ENCODE peak calls at places on chromosomes 3 and 15, in four cellular contexts. One of them, this sample, is unnamed.

GRCh38 chr15:57555270-57555669 is 36.4 kb upstream of the MYZAP start:
- DNase-seq in stimulated activated CD8-positive, alpha-beta memory T cell treated with anti-CD3 and anti-CD28 coated beads, Interleukin-7, amount 100 ng/mL, for 1 hour: no peak
- DNase-seq in MV-4-11: no peak
- DNase-seq in germinal center: no peak
- DNase-seq in this sample: no peak

GRCh38 chr3:54123538-54124196 is 1.3 kb downstream of the CACNA2D3 start:
- DNase-seq in stimulated activated CD8-positive, alpha-beta memory T cell treated with anti-CD3 and anti-CD28 coated beads, Interleukin-7, amount 100 ng/mL, for 1 hour: no peak
- DNase-seq in MV-4-11: no peak
- DNase-seq in germinal center: no peak
- DNase-seq in this sample: no peak

GRCh38 chr3:108053025-108053424 is 37.8 kb downstream of the CD47 start:
- DNase-seq in stimulated activated CD8-positive, alpha-beta memory T cell treated with anti-CD3 and anti-CD28 coated beads, Interleukin-7, amount 100 ng/mL, for 1 hour: no peak
- DNase-seq in MV-4-11: no peak
- DNase-seq in germinal center: no peak
- DNase-seq in this sample: no peak

GRCh38 chr3:112128843-112129727 is 4.0 kb downstream of the GCSAM start:
- DNase-seq in stimulated activated CD8-positive, alpha-beta memory T cell treated with anti-CD3 and anti-CD28 coated beads, Interleukin-7, amount 100 ng/mL, for 1 hour: no peak
- DNase-seq in MV-4-11: peak
- DNase-seq in germinal center: peak
- DNase-seq in this sample: no peak

GRCh38 chr3:188345223-188345622 is 191.3 kb downstream of the LPP start:
- DNase-seq in stimulated activated CD8-positive, alpha-beta memory T cell treated with anti-CD3 and anti-CD28 coated beads, Interleukin-7, amount 100 ng/mL, for 1 hour: no peak
- DNase-seq in MV-4-11: no peak
- DNase-seq in germinal center: no peak
- DNase-seq in this sample: no peak

GRCh38 chr3:100335137-100335833 is 728 bp downstream of the NIT2 start:
- DNase-seq in stimulated activated CD8-positive, alpha-beta memory T cell treated with anti-CD3 and anti-CD28 coated beads, Interleukin-7, amount 100 ng/mL, for 1 hour: no peak
- DNase-seq in MV-4-11: peak
- DNase-seq in germinal center: peak
- DNase-seq in this sample: no peak

GRCh38 chr3:136249593-136250225 is 431 bp upstream of the PCCB start:
- DNase-seq in stimulated activated CD8-positive, alpha-beta memory T cell treated with anti-CD3 and anti-CD28 coated beads, Interleukin-7, amount 100 ng/mL, for 1 hour: no peak
- DNase-seq in MV-4-11: peak
- DNase-seq in germinal center: no peak
- DNase-seq in this sample: no peak

GRCh38 chr15:28930011-28930410 is 44.2 kb downstream of the APBA2 start:
- DNase-seq in stimulated activated CD8-positive, alpha-beta memory T cell treated with anti-CD3 and anti-CD28 coated beads, Interleukin-7, amount 100 ng/mL, for 1 hour: no peak
- DNase-seq in MV-4-11: no peak
- DNase-seq in germinal center: no peak
- DNase-seq in this sample: no peak

GRCh38 chr15:40279437-40280141 is 3.3 kb downstream of the ANKRD63 start:
- DNase-seq in stimulated activated CD8-positive, alpha-beta memory T cell treated with anti-CD3 and anti-CD28 coated beads, Interleukin-7, amount 100 ng/mL, for 1 hour: peak
- DNase-seq in MV-4-11: peak
- DNase-seq in germinal center: peak
- DNase-seq in this sample: no peak

GRCh38 chr3:15440891-15441290 is 13.5 kb downstream of the EAF1 start:
- DNase-seq in stimulated activated CD8-positive, alpha-beta memory T cell treated with anti-CD3 and anti-CD28 coated beads, Interleukin-7, amount 100 ng/mL, for 1 hour: no peak
- DNase-seq in MV-4-11: peak
- DNase-seq in germinal center: no peak
- DNase-seq in this sample: no peak

GRCh38 chr3:118714800-118715199 is 319.8 kb downstream of the IGSF11 start:
- DNase-seq in stimulated activated CD8-positive, alpha-beta memory T cell treated with anti-CD3 and anti-CD28 coated beads, Interleukin-7, amount 100 ng/mL, for 1 hour: no peak
- DNase-seq in MV-4-11: no peak
- DNase-seq in germinal center: no peak
- DNase-seq in this sample: no peak

GRCh38 chr3:133469140-133469731 is 69.4 kb downstream of the BFSP2 start:
- DNase-seq in stimulated activated CD8-positive, alpha-beta memory T cell treated with anti-CD3 and anti-CD28 coated beads, Interleukin-7, amount 100 ng/mL, for 1 hour: no peak
- DNase-seq in MV-4-11: no peak
- DNase-seq in germinal center: no peak
- DNase-seq in this sample: no peak

GRCh38 chr3:164199982-164200823 is 878.1 kb downstream of the SI start:
- DNase-seq in stimulated activated CD8-positive, alpha-beta memory T cell treated with anti-CD3 and anti-CD28 coated beads, Interleukin-7, amount 100 ng/mL, for 1 hour: no peak
- DNase-seq in MV-4-11: no peak
- DNase-seq in germinal center: no peak
- DNase-seq in this sample: no peak

This sample was measured in esophagus squamous epithelium.